ENCODE peak calls at places on chromosomes 1 and 21, in seven cellular contexts. O is A673; J is transverse colon; G is Peyer's patch; H is CD4-positive, CD25-positive, alpha-beta regulatory T cell; W is mesenchymal stem cell; S is uterus. L is an unnamed sample.
A peak's percentile ranks its signal among the peaks of the same experiment; 100 is the strongest.

GRCh38 chr1:68961143-68961542 is 464.3 kb upstream of the DEPDC1 start:
- DNase-seq in H (no peak), O (no peak), G (no peak), S (no peak), W (no peak), J (no peak), L (no peak)

GRCh38 chr1:78145105-78145580 is 99.4 kb downstream of the GIPC2 start:
- DNase-seq in J (peak; percentile 56), S (peak; percentile 48), G (peak; percentile 43), H (peak; percentile 64), O (peak; percentile 78), W (peak; percentile 65), L (peak; percentile 67)

GRCh38 chr1:225917536-225917935 is 6.5 kb downstream of the PYCR2 start:
- DNase-seq in G (no peak), J (no peak), H (no peak), O (no peak), W (no peak), S (no peak), L (no peak)

GRCh38 chr1:93600663-93601062 is 81.0 kb downstream of the BCAR3 start:
- DNase-seq in W (no peak), G (no peak), H (no peak), O (no peak), S (no peak), J (no peak), L (no peak)

GRCh38 chr21:31552826-31553225 is 106.7 kb upstream of the SOD1 start:
- DNase-seq in O (no peak), S (no peak), J (no peak), H (no peak), W (no peak), G (no peak), L (no peak)

GRCh38 chr1:206540044-206540758 is 32.9 kb downstream of the RASSF5 start:
- DNase-seq in G (no peak), S (peak; percentile 67), J (peak; percentile 76), H (no peak), W (no peak), O (no peak), L (peak; percentile 28)

GRCh38 chr1:53957231-53957818 is 11.2 kb downstream of the LRRC42 start:
- DNase-seq in G (no peak), O (no peak), W (peak; percentile 51), H (no peak), S (no peak), J (no peak), L (peak; percentile 33)

GRCh38 chr1:76726251-76726650 is 141.0 kb upstream of the ST6GALNAC5 start:
- DNase-seq in J (no peak), W (no peak), S (no peak), O (no peak), G (no peak), H (no peak), L (peak; percentile 4)

GRCh38 chr1:29417558-29417858 is 181.2 kb downstream of the PTPRU start:
- DNase-seq in H (no peak), G (no peak), O (no peak), W (no peak), S (no peak), J (no peak), L (no peak)

GRCh38 chr1:156860113-156860638 is 489 bp upstream of the NTRK1 start:
- DNase-seq in O (peak; percentile 63), W (peak; percentile 56), S (peak; percentile 71), H (peak; percentile 60), J (peak; percentile 30), G (peak; percentile 28), L (peak; percentile 22)

GRCh38 chr1:84156210-84156621 is 12.1 kb downstream of the PRKACB start:
- DNase-seq in S (no peak), O (peak; percentile 78), G (no peak), J (no peak), W (peak; percentile 59), H (no peak), L (peak; percentile 20)

GRCh38 chr1:67020304-67020703 is 33.6 kb downstream of the SLC35D1 start:
- DNase-seq in H (no peak), G (no peak), O (no peak), S (no peak), J (no peak), W (no peak), L (no peak)

GRCh38 chr1:168110896-168111545 is 25.7 kb downstream of the GPR161 start:
- DNase-seq in J (no peak), H (no peak), O (no peak), W (no peak), S (no peak), G (no peak), L (no peak)

GRCh38 chr1:87336623-87337067 is 8.0 kb downstream of the LMO4 start:
- DNase-seq in O (no peak), J (no peak), H (no peak), G (no peak), W (no peak), S (no peak), L (peak; percentile 65)

GRCh38 chr1:155608888-155609225 is 1.2 kb upstream of the MSTO1 start:
- DNase-seq in W (no peak), G (no peak), S (no peak), J (no peak), H (no peak), O (no peak), L (no peak)

GRCh38 chr1:7641587-7642417 is 129.3 kb upstream of the VAMP3 start:
- DNase-seq in H (no peak), O (no peak), G (no peak), S (no peak), J (no peak), W (no peak), L (no peak)

GRCh38 chr1:53061123-53061858 is 722 bp upstream of the PODN start:
- DNase-seq in J (no peak), W (no peak), O (no peak), H (no peak), G (no peak), S (peak; percentile 78), L (no peak)

GRCh38 chr1:30522031-30523004 is 201.1 kb downstream of the MATN1 start:
- DNase-seq in G (peak; percentile 3), H (no peak), J (no peak), O (peak; percentile 19), S (peak; percentile 68), W (no peak), L (no peak)

GRCh38 chr21:37489553-37489952 is 123.0 kb downstream of the DYRK1A start:
- DNase-seq in S (no peak), O (no peak), H (no peak), J (no peak), G (no peak), W (no peak), L (no peak)

GRCh38 chr1:46285730-46286477 is 17.5 kb downstream of the LRRC41 start:
- DNase-seq in G (no peak), W (no peak), J (no peak), O (peak; percentile 76), S (no peak), H (peak; percentile 7), L (no peak)

GRCh38 chr1:248815407-248816034 is 10.2 kb downstream of the SH3BP5L start:
- DNase-seq in O (no peak), J (no peak), G (no peak), W (no peak), H (no peak), S (no peak), L (no peak)

GRCh38 chr1:20634594-20635084 is 1.4 kb downstream of the PINK1 start:
- DNase-seq in J (peak; percentile 59), W (peak; percentile 54), G (no peak), H (peak; percentile 53), O (peak; percentile 77), S (no peak), L (peak; percentile 44)

GRCh38 chr21:26570203-26570602 is 2.9 kb downstream of the CYYR1 start:
- DNase-seq in J (no peak), H (no peak), S (no peak), W (no peak), G (no peak), O (peak; percentile 32), L (no peak)

GRCh38 chr21:26572668-26573381 is at the start of gene CYYR1:
- DNase-seq in J (no peak), G (no peak), S (no peak), O (peak; percentile 88), H (no peak), W (peak; percentile 28), L (no peak)

GRCh38 chr21:26572026-26572425 is 1.1 kb downstream of the CYYR1 start:
- DNase-seq in W (no peak), O (peak; percentile 35), J (no peak), G (no peak), H (no peak), S (no peak), L (no peak)
- H3K4me3 ChIP-seq in W (no peak overlapping the region), O (peak overlapping the region; percentile 76), J (peak overlapping the region; percentile 41), G (peak overlapping the region; percentile 37), H (no peak overlapping the region), S (no peak overlapping the region), L (no peak overlapping the region)

DNA sequence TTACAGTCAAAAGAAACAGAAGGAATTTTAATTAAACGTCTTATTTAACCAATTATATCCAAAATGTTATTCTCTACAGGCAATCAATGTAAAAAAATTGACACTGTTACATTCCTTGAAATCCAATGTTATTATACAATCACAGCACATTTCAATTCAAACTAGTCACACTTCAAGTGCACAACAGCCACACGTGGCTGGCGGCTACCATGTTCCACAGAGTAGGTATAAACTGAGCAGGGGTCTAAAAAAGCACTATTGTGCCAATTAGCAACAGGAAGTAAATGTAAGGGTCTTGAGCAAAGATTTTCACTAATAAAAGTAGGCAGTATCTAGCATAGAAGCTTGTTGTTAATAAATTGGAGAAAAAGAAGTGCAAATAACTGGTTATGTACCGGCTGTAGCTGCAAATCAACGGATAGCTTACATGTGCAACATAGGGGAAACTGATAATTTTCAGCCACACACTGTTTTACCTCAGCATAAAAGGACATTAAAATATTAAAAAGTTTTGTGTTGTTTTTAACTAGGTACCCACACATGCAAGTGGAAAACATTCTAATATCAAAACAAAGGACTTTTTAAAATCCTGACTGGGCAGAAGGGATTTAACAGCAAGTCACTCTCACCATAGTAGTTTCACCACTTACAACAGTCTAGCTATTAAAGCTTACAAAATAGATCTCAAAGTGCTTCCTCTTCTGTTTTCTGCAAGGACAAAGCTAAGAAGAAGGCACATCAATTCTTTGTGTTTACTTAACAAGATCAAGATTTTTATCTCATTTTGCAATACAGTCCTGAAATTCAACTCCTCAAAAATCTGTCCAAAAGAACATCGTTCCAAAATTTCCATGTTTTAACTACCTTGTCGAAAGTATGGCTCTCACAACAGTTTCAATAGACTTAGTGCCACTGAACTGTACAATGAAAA is 2.5 kb downstream of the CSDE1 start:
- DNase-seq in S (no peak), W (peak; percentile 10), H (no peak), G (no peak), O (peak; percentile 17), J (no peak), L (no peak)
- H3K4me1 ChIP-seq in S (peaks cover 9% of the 10 kb centered on the region), W (peaks cover 5% of the 10 kb centered on the region), H (peaks cover 75% of the 10 kb centered on the region), G (peaks cover 69% of the 10 kb centered on the region), O (peaks cover 29% of the 10 kb centered on the region), J (peaks cover 55% of the 10 kb centered on the region), L (peaks cover 33% of the 10 kb centered on the region)

DNA sequence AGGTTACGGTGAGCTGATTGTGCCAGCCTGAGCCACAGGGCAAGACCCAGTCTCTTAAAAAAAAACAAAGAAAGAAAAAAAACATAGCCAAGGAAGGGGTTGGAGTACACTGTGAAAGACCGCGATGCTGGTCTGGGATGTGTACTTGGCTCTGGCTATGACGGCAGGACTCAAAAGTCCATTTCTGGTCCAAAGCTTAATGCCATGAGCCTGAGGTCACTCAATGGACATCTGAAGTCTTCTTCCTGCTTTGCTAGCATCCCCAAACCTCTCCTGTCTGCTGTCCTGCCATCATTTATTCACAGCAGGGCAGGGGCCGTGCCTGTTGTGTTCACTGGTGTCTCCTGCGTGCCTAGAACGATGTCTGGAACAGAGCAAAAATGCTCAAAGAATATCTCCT is 1.5 kb upstream of the ARHGEF10L start:
- DNase-seq in S (no peak), J (no peak), H (no peak), G (no peak), W (peak; percentile 40), O (no peak), L (peak; percentile 61)
- H3K27me3 ChIP-seq in S (no peaks in the 10 kb centered on the region), J (no peaks in the 10 kb centered on the region), H (peaks cover 5% of the 10 kb centered on the region), G (no peaks in the 10 kb centered on the region), W (no peaks in the 10 kb centered on the region), O (peaks cover 11% of the 10 kb centered on the region), L (no peaks in the 10 kb centered on the region)

GRCh38 chr1:40653851-40654537 is 11.5 kb downstream of the RIMS3 start:
- DNase-seq in S (no peak), H (no peak), G (no peak), O (no peak), J (no peak), W (no peak), L (no peak)
- H3K4me3 ChIP-seq in S (no peak overlapping the region), H (no peak overlapping the region), G (no peak overlapping the region), O (no peak overlapping the region), J (no peak overlapping the region), W (no peak overlapping the region), L (no peak overlapping the region)

L was measured in small intestine.